ENCODE peak calls at places on chromosomes 13 and 19, in eight cellular contexts. One of them, this sample, is unnamed.
A peak's percentile ranks its signal among the peaks of the same experiment; 100 is the strongest.

GRCh38 chr19:28358604-28359003 is 854.3 kb downstream of the UQCRFS1 start:
- DNase-seq in lung: no peak
- DNase-seq in tibial artery: no peak
- DNase-seq in AG10803: no peak
- DNase-seq in AG09319: no peak
- DNase-seq in neural progenitor cell: peak; percentile 14
- DNase-seq in IMR-90: no peak
- DNase-seq in tibial nerve: no peak
- DNase-seq in this sample: no peak

GRCh38 chr19:39342647-39343305 is 555 bp downstream of the SAMD4B start:
- DNase-seq in lung: peak; percentile 39
- DNase-seq in tibial artery: no peak
- DNase-seq in AG10803: no peak
- DNase-seq in AG09319: no peak
- DNase-seq in neural progenitor cell: peak; percentile 35
- DNase-seq in IMR-90: no peak
- DNase-seq in tibial nerve: no peak
- DNase-seq in this sample: no peak

GRCh38 chr13:105436946-105437345 is 1098.5 kb downstream of the EFNB2 start:
- DNase-seq in lung: no peak
- DNase-seq in tibial artery: no peak
- DNase-seq in AG10803: no peak
- DNase-seq in AG09319: no peak
- DNase-seq in neural progenitor cell: no peak
- DNase-seq in IMR-90: no peak
- DNase-seq in tibial nerve: no peak
- DNase-seq in this sample: no peak

GRCh38 chr13:102569488-102569887 is 27.3 kb upstream of the TPP2 start:
- DNase-seq in lung: no peak
- DNase-seq in tibial artery: no peak
- DNase-seq in AG10803: peak; percentile 85
- DNase-seq in AG09319: no peak
- DNase-seq in neural progenitor cell: no peak
- DNase-seq in IMR-90: peak; percentile 69
- DNase-seq in tibial nerve: no peak
- DNase-seq in this sample: no peak

GRCh38 chr13:37319041-37319443 is 213.6 kb upstream of the CSNK1A1L start:
- DNase-seq in lung: no peak
- DNase-seq in tibial artery: no peak
- DNase-seq in AG10803: peak; percentile 81
- DNase-seq in AG09319: peak; percentile 57
- DNase-seq in neural progenitor cell: no peak
- DNase-seq in IMR-90: peak; percentile 84
- DNase-seq in tibial nerve: no peak
- DNase-seq in this sample: no peak

GRCh38 chr13:100156786-100157185 is 67.9 kb downstream of the PCCA start:
- DNase-seq in lung: no peak
- DNase-seq in tibial artery: no peak
- DNase-seq in AG10803: peak; percentile 49
- DNase-seq in AG09319: no peak
- DNase-seq in neural progenitor cell: no peak
- DNase-seq in IMR-90: no peak
- DNase-seq in tibial nerve: no peak
- DNase-seq in this sample: no peak

GRCh38 chr19:40805258-40805868 is 6.4 kb downstream of the EGLN2 start:
- DNase-seq in lung: no peak
- DNase-seq in tibial artery: no peak
- DNase-seq in AG10803: no peak
- DNase-seq in AG09319: no peak
- DNase-seq in neural progenitor cell: no peak
- DNase-seq in IMR-90: no peak
- DNase-seq in tibial nerve: no peak
- DNase-seq in this sample: peak; percentile 63

GRCh38 chr19:17555929-17556813 is 722 bp downstream of the COLGALT1 start:
- DNase-seq in lung: peak; percentile 69
- DNase-seq in tibial artery: peak; percentile 64
- DNase-seq in AG10803: peak; percentile 74
- DNase-seq in AG09319: no peak
- DNase-seq in neural progenitor cell: peak; percentile 55
- DNase-seq in IMR-90: peak; percentile 44
- DNase-seq in tibial nerve: no peak
- DNase-seq in this sample: peak; percentile 41

GRCh38 chr13:68550330-68550729 is 1320.2 kb upstream of the PCDH9 start:
- DNase-seq in lung: no peak
- DNase-seq in tibial artery: no peak
- DNase-seq in AG10803: no peak
- DNase-seq in AG09319: no peak
- DNase-seq in neural progenitor cell: no peak
- DNase-seq in IMR-90: no peak
- DNase-seq in tibial nerve: no peak
- DNase-seq in this sample: no peak

GRCh38 chr13:110305544-110305943 is 1.4 kb downstream of the COL4A1 start:
- DNase-seq in lung: no peak
- DNase-seq in tibial artery: no peak
- DNase-seq in AG10803: no peak
- DNase-seq in AG09319: no peak
- DNase-seq in neural progenitor cell: no peak
- DNase-seq in IMR-90: no peak
- DNase-seq in tibial nerve: no peak
- DNase-seq in this sample: no peak

GRCh38 chr19:13101590-13102415 is 855 bp downstream of the LYL1 start:
- DNase-seq in lung: no peak
- DNase-seq in tibial artery: no peak
- DNase-seq in AG10803: no peak
- DNase-seq in AG09319: no peak
- DNase-seq in neural progenitor cell: no peak
- DNase-seq in IMR-90: no peak
- DNase-seq in tibial nerve: no peak
- DNase-seq in this sample: no peak

GRCh38 chr13:97249093-97249787 is 27.1 kb downstream of the MBNL2 start:
- DNase-seq in lung: no peak
- DNase-seq in tibial artery: no peak
- DNase-seq in AG10803: no peak
- DNase-seq in AG09319: no peak
- DNase-seq in neural progenitor cell: no peak
- DNase-seq in IMR-90: no peak
- DNase-seq in tibial nerve: no peak
- DNase-seq in this sample: no peak

GRCh38 chr13:27712421-27712820 is 79.9 kb upstream of the GSX1 start:
- DNase-seq in lung: no peak
- DNase-seq in tibial artery: peak; percentile 40
- DNase-seq in AG10803: peak; percentile 31
- DNase-seq in AG09319: no peak
- DNase-seq in neural progenitor cell: no peak
- DNase-seq in IMR-90: no peak
- DNase-seq in tibial nerve: no peak
- DNase-seq in this sample: peak; percentile 21

GRCh38 chr19:14978377-14978776 is 1.3 kb downstream of the SLC1A6 start:
- DNase-seq in lung: no peak
- DNase-seq in tibial artery: no peak
- DNase-seq in AG10803: no peak
- DNase-seq in AG09319: no peak
- DNase-seq in neural progenitor cell: no peak
- DNase-seq in IMR-90: no peak
- DNase-seq in tibial nerve: no peak
- DNase-seq in this sample: no peak

GRCh38 chr13:51778407-51778806 is 25.6 kb downstream of the DHRS12 start:
- DNase-seq in lung: no peak
- DNase-seq in tibial artery: no peak
- DNase-seq in AG10803: no peak
- DNase-seq in AG09319: no peak
- DNase-seq in neural progenitor cell: no peak
- DNase-seq in IMR-90: no peak
- DNase-seq in tibial nerve: no peak
- DNase-seq in this sample: no peak

GRCh38 chr19:980133-980998 is 3.8 kb upstream of the WDR18 start:
- DNase-seq in lung: no peak
- DNase-seq in tibial artery: no peak
- DNase-seq in AG10803: no peak
- DNase-seq in AG09319: no peak
- DNase-seq in neural progenitor cell: peak; percentile 93
- DNase-seq in IMR-90: no peak
- DNase-seq in tibial nerve: no peak
- DNase-seq in this sample: no peak

GRCh38 chr13:111343186-111343805 is 22.9 kb downstream of the TEX29 start:
- DNase-seq in lung: peak; percentile 26
- DNase-seq in tibial artery: no peak
- DNase-seq in AG10803: no peak
- DNase-seq in AG09319: no peak
- DNase-seq in neural progenitor cell: no peak
- DNase-seq in IMR-90: no peak
- DNase-seq in tibial nerve: no peak
- DNase-seq in this sample: no peak

GRCh38 chr19:43780706-43781525 is at the start of gene KCNN4:
- DNase-seq in lung: no peak
- DNase-seq in tibial artery: no peak
- DNase-seq in AG10803: peak; percentile 62
- DNase-seq in AG09319: no peak
- DNase-seq in neural progenitor cell: no peak
- DNase-seq in IMR-90: peak; percentile 67
- DNase-seq in tibial nerve: no peak
- DNase-seq in this sample: peak; percentile 87

GRCh38 chr13:90032841-90033493 is 1314.5 kb upstream of the MIR17HG start:
- DNase-seq in lung: no peak
- DNase-seq in tibial artery: no peak
- DNase-seq in AG10803: no peak
- DNase-seq in AG09319: no peak
- DNase-seq in neural progenitor cell: peak; percentile 29
- DNase-seq in IMR-90: no peak
- DNase-seq in tibial nerve: no peak
- DNase-seq in this sample: no peak

GRCh38 chr13:51364404-51365008 is 25.0 kb downstream of the SERPINE3 start:
- DNase-seq in lung: no peak
- DNase-seq in tibial artery: no peak
- DNase-seq in AG10803: peak; percentile 63
- DNase-seq in AG09319: no peak
- DNase-seq in neural progenitor cell: no peak
- DNase-seq in IMR-90: peak; percentile 79
- DNase-seq in tibial nerve: no peak
- DNase-seq in this sample: no peak

GRCh38 chr13:87376081-87376480 is 295.1 kb upstream of the SLITRK5 start:
- DNase-seq in lung: no peak
- DNase-seq in tibial artery: no peak
- DNase-seq in AG10803: no peak
- DNase-seq in AG09319: no peak
- DNase-seq in neural progenitor cell: no peak
- DNase-seq in IMR-90: no peak
- DNase-seq in tibial nerve: no peak
- DNase-seq in this sample: no peak

GRCh38 chr13:21673592-21674270 is 2.9 kb downstream of the FGF9 start:
- DNase-seq in lung: no peak
- DNase-seq in tibial artery: no peak
- DNase-seq in AG10803: no peak
- DNase-seq in AG09319: no peak
- DNase-seq in neural progenitor cell: peak; percentile 87
- DNase-seq in IMR-90: peak; percentile 36
- DNase-seq in tibial nerve: no peak
- DNase-seq in this sample: peak; percentile 51
- TF ChIP-seq CTCF in lung: no peak
- TF ChIP-seq CTCF in tibial artery: peak; percentile 27
- TF ChIP-seq CTCF in AG10803: no peak
- TF ChIP-seq CTCF in AG09319: no peak
- TF ChIP-seq CTCF in neural progenitor cell: peak; percentile 30
- TF ChIP-seq CTCF in IMR-90: no peak
- TF ChIP-seq CTCF in tibial nerve: no peak
- TF ChIP-seq CTCF in this sample: no peak

DNA sequence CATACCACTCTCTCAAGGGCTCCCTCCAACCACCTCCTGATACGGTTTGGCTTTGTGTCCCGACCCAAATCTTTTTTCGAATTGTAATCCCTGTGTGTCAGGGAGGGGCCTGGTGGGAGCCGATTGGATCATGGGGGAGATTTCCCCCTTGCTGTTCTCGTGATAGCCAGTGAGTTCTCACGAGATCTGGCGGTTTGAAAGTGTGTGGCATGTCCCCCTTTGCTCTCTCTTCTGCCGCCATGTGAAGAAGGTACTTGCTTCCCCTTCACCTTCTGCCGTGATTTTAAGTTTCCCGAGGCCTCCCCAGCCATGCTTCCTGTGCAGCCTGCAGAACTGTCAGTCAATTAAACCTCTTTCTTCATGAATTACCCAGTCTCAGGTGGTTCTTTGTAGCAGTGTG is 34.7 kb upstream of the SLC15A1 start:
- DNase-seq in lung: no peak
- DNase-seq in tibial artery: no peak
- DNase-seq in AG10803: no peak
- DNase-seq in AG09319: no peak
- DNase-seq in neural progenitor cell: no peak
- DNase-seq in IMR-90: no peak
- DNase-seq in tibial nerve: no peak
- DNase-seq in this sample: no peak
- TF ChIP-seq CTCF in lung: no peak
- TF ChIP-seq CTCF in tibial artery: no peak
- TF ChIP-seq CTCF in AG10803: no peak
- TF ChIP-seq CTCF in AG09319: no peak
- TF ChIP-seq CTCF in neural progenitor cell: no peak
- TF ChIP-seq CTCF in IMR-90: no peak
- TF ChIP-seq CTCF in tibial nerve: no peak
- TF ChIP-seq CTCF in this sample: no peak

DNA sequence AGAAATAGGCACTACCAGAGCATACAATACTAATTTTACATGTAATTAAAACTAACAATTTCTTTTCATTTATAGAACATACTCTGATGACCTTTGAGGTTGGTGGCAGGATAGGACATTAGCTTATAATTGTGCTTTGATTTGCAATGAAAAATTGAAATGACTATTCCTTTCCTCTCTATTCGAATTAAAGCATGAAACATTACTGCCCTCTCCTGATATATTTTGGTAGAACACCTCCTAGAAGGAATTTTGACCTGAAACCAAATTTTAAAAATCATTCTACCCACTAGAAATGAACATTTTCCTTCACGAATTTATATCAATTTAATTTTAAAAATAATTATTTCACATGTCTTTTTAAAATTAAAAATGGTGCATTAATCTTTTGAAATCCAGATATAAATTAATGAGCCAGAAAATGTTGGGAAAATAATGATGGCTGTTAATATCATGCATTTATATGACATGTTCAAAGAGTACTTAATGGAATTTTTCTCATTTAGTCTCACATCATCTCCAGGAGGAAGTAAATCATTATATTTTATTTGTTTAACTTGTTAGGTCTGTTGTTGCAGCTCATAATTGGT is 556.3 kb upstream of the ARGLU1 start:
- DNase-seq in lung: no peak
- DNase-seq in tibial artery: no peak
- DNase-seq in AG10803: peak; percentile 17
- DNase-seq in AG09319: no peak
- DNase-seq in neural progenitor cell: peak; percentile 31
- DNase-seq in IMR-90: peak; percentile 36
- DNase-seq in tibial nerve: no peak
- DNase-seq in this sample: no peak
- TF ChIP-seq CTCF in lung: no peak
- TF ChIP-seq CTCF in tibial artery: peak; percentile 65
- TF ChIP-seq CTCF in AG10803: peak; percentile 64
- TF ChIP-seq CTCF in AG09319: peak; percentile 36
- TF ChIP-seq CTCF in neural progenitor cell: peak; percentile 79
- TF ChIP-seq CTCF in IMR-90: peak; percentile 79
- TF ChIP-seq CTCF in tibial nerve: peak; percentile 69
- TF ChIP-seq CTCF in this sample: peak; percentile 11

DNA sequence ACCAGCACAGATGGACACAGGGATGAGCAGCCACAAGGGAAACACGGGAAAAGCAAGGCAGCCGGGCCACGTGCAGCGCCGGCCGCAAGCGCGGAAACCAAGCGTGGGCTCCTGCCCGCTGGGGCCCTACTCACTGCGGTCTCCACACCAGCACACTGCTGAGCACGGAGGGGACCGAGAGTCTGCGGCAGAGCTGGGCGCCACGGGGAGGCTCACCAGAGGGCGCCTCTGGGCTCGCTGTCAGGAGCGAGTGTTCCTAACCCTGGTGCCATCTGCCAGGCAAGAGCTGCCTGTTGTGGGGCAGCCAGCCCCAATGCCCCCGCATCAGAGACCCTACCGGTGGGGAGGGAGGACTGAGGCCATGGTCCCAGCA is 26.5 kb downstream of the MPND start:
- DNase-seq in lung: no peak
- DNase-seq in tibial artery: no peak
- DNase-seq in AG10803: peak; percentile 65
- DNase-seq in AG09319: no peak
- DNase-seq in neural progenitor cell: peak; percentile 59
- DNase-seq in IMR-90: peak; percentile 26
- DNase-seq in tibial nerve: no peak
- DNase-seq in this sample: peak; percentile 90
- TF ChIP-seq CTCF in lung: peak; percentile 20
- TF ChIP-seq CTCF in tibial artery: no peak
- TF ChIP-seq CTCF in AG10803: peak; percentile 55
- TF ChIP-seq CTCF in AG09319: peak; percentile 25
- TF ChIP-seq CTCF in neural progenitor cell: peak; percentile 46
- TF ChIP-seq CTCF in IMR-90: peak; percentile 43
- TF ChIP-seq CTCF in tibial nerve: peak; percentile 47
- TF ChIP-seq CTCF in this sample: peak; percentile 62